ENCODE peak calls at places on chromosomes 7 and 10, in five cellular contexts. W is heart right ventricle, I is AG04450, B is H9, T is transverse colon. E is an unnamed sample.

GRCh38 chr10:89522463-89522862 is 12.9 kb downstream of the SLC16A12 start:
- DNase-seq in W (no peak), T (no peak), B (no peak), I (no peak), E (no peak)

GRCh38 chr7:49774459-49775064 is 1.1 kb downstream of the VWC2 start:
- DNase-seq in T (no peak), I (no peak), W (peak), B (peak), E (no peak)

GRCh38 chr10:33559105-33559504 is 224.6 kb upstream of the NRP1 start:
- DNase-seq in W (no peak), T (no peak), B (no peak), I (peak), E (no peak)

GRCh38 chr10:97991875-97992274 is 38.5 kb downstream of the CRTAC1 start:
- DNase-seq in B (peak), W (no peak), T (no peak), I (no peak), E (peak)

GRCh38 chr7:47474937-47475879 is 106.7 kb downstream of the TNS3 start:
- DNase-seq in W (peak), B (peak), I (peak), T (peak), E (peak)

GRCh38 chr7:95509199-95509598 is 23.5 kb downstream of the ASB4 start:
- DNase-seq in I (no peak), W (no peak), B (peak), T (no peak), E (no peak)

GRCh38 chr10:50506861-50507573 is 116.7 kb downstream of the SGMS1 start:
- DNase-seq in W (peak), B (no peak), I (no peak), T (no peak), E (peak)

GRCh38 chr7:69457912-69458491 is 140.3 kb upstream of the AUTS2 start:
- DNase-seq in W (peak), B (peak), T (no peak), I (no peak), E (peak)

GRCh38 chr7:927031-927671 is 27.3 kb downstream of the ADAP1 start:
- DNase-seq in T (peak), B (no peak), W (no peak), I (no peak), E (no peak)

GRCh38 chr7:24881622-24882021 is 98.4 kb downstream of the OSBPL3 start:
- DNase-seq in T (no peak), I (no peak), W (no peak), B (peak), E (no peak)

GRCh38 chr10:69318997-69319727 is 40.9 kb downstream of the HK1 start:
- DNase-seq in W (peak), I (no peak), B (no peak), T (peak), E (peak)

GRCh38 chr7:30800785-30801252 is 29.6 kb downstream of the MINDY4 start:
- DNase-seq in I (peak), W (no peak), B (peak), T (peak), E (peak)

GRCh38 chr7:70354409-70355169 is 756.3 kb downstream of the AUTS2 start:
- DNase-seq in W (no peak), I (no peak), T (no peak), B (no peak), E (no peak)

GRCh38 chr10:118672163-118672562 is 76.7 kb upstream of the PRLHR start:
- DNase-seq in I (no peak), W (no peak), T (no peak), B (no peak), E (no peak)
- TF ChIP-seq CTCF in I (no peak), W (no peak), T (no peak), B (no peak), E (no peak)

DNA sequence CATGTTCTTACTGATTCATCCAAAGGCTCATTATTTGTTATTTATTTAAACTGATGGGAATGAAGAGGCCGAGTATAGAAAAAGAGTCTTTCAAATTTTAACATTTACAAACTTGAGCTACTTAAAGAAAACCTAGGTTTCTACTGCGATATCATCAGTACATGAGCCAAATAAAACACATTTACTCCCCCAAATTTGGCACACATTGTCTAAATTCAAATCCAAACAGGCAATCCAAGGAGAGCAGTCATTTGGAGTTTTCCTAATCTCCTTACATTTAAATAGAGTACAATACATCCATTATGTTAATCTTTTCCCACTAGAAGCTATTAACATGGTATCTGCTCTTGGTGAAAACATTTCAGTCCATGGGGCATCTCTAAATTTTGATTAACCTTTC is 2.2 kb downstream of the NMT2 start:
- DNase-seq in B (no peak), I (no peak), W (no peak), T (no peak), E (no peak)
- H3K27ac ChIP-seq in B (no peak), I (no peak), W (no peak), T (no peak), E (peak)

GRCh38 chr10:72328045-72328828 is 26.5 kb downstream of the DNAJB12 start:
- DNase-seq in I (no peak), B (peak), W (peak), T (peak), E (peak)
- TF ChIP-seq CTCF in I (peak), B (peak), W (peak), T (peak), E (peak)

DNA sequence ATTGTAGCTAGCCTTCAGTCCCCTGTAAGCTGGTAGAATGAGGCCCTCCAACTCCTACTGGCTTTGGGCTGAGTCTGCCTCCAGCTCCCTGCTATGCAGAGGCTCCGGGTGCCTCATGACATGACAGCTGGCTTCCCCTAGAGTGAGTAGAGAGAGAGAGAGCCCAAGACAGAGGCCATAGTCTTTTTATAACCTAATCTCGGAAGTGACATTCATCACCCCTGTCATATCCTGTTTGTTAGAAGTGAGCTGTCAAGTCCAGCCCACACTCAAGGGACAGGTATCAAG is 53.9 kb upstream of the CTBP2 start:
- DNase-seq in B (no peak), W (no peak), I (no peak), T (no peak), E (no peak)
- H3K27ac ChIP-seq in B (no peak), W (no peak), I (no peak), T (no peak), E (no peak)

GRCh38 chr10:86399879-86400704 is 33.5 kb upstream of the GRID1 start:
- DNase-seq in W (peak), T (peak), B (peak), I (peak), E (peak)
- TF ChIP-seq CTCF in W (peak), T (peak), B (peak), I (peak), E (peak)

DNA sequence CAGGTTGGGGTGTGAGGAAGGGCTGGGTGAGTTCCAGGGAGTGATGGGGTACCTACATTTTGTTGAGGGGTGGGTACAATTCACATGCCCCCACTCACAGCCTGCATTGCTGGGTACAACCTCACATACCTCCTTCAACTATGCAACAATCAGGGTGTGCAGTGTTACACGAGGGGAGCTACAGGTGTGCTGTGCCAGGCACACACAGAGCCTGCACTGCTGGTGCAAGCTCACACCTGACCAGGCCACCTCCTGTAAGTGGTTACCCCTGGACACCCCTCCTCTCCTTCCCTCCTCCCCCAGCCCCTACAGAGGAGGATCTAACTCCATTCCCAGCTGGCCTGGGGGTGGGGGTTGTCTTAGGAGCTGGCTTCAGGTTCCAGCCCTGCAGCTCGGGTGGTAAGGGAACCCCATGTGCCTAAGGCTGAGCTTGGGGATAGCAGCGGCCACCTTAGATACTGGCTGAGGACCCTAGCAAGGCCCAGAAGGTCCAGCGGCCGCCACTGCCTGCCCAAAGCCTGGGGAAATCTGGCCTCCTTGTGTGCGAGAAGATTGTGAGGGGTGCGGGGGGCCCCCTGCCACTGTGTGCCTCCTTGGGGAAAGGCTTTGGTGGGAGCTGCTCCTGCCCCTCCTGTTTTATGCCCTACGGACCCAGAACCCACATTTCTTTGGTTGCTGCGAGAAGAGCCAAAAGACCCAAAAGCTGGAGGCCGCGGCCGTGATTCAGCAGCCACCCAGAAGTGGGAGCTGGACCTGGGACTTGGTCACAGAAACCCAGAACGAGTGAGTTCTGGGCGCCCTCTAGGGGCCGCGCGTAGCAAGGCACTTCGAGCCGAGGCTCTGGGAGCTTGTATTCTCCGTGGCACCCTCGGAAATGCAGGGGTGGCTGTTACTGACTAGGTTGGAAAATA is 10.8 kb downstream of the TLX1 start:
- DNase-seq in W (peak), B (peak), I (peak), T (peak), E (peak)
- H3K27ac ChIP-seq in W (no peak), B (no peak), I (no peak), T (no peak), E (no peak)

GRCh38 chr10:21396889-21397288 is 128.6 kb downstream of the SKIDA1 start:
- DNase-seq in I (no peak), T (no peak), W (no peak), B (no peak), E (no peak)
- TF ChIP-seq CTCF in I (no peak), T (no peak), W (no peak), B (no peak), E (no peak)

GRCh38 chr10:68083953-68084352 is 8.9 kb upstream of the HERC4 start:
- DNase-seq in I (no peak), W (no peak), T (no peak), B (no peak), E (no peak)
- H3K27ac ChIP-seq in I (no peak), W (no peak), T (no peak), B (no peak), E (no peak)

GRCh38 chr10:91604462-91604935 is 28.4 kb downstream of the PPP1R3C start:
- DNase-seq in I (no peak), T (no peak), B (no peak), W (no peak), E (no peak)
- TF ChIP-seq CTCF in I (peak), T (no peak), B (peak), W (no peak), E (no peak)

E was measured in testis.